ENCODE peak calls at places on chromosomes 12 and 14, in eight cellular contexts. J is mammary epithelial cell, L is OCI-LY7, K is left ventricle myocardium inferior, E is cardiac muscle cell, Y is vagina, T is psoas muscle, X is IMR-90. F is an unnamed sample. For H3K4me1, the result is how much of the 10 kb centered on the place peaks cover.

GRCh38 chr12:121817648-121818043 is 13.8 kb downstream of the SETD1B start:
- DNase-seq in J (no peak), L (no peak), K (no peak), E (no peak), Y (no peak), T (no peak), X (no peak), F (no peak)

GRCh38 chr12:54984602-54985376 is at the start of gene TESPA1:
- DNase-seq in J (no peak), L (peak), K (peak), E (no peak), Y (no peak), T (peak), X (no peak), F (no peak)

GRCh38 chr12:5068126-5068525 is 24.4 kb downstream of the KCNA5 start:
- DNase-seq in J (no peak), L (no peak), K (no peak), E (no peak), Y (no peak), T (no peak), X (no peak), F (no peak)

GRCh38 chr14:31320922-31321779 is 99.2 kb downstream of the HEATR5A start:
- DNase-seq in J (no peak), L (no peak), K (no peak), E (no peak), Y (no peak), T (no peak), X (no peak), F (no peak)

GRCh38 chr12:67137256-67137655 is 131.9 kb upstream of the CAND1 start:
- DNase-seq in J (peak), L (no peak), K (no peak), E (no peak), Y (no peak), T (no peak), X (no peak), F (no peak)

GRCh38 chr12:67111182-67111581 is 158.0 kb upstream of the CAND1 start:
- DNase-seq in J (no peak), L (no peak), K (no peak), E (no peak), Y (no peak), T (no peak), X (no peak), F (no peak)

GRCh38 chr14:75454963-75455546 is 27.2 kb downstream of the JDP2 start:
- DNase-seq in J (peak), L (no peak), K (peak), E (peak), Y (no peak), T (peak), X (peak), F (no peak)

GRCh38 chr12:3992945-3993344 is 119.7 kb upstream of the PARP11 start:
- DNase-seq in J (no peak), L (no peak), K (no peak), E (no peak), Y (no peak), T (no peak), X (no peak), F (no peak)

GRCh38 chr14:74867673-74868072 is 8.3 kb downstream of the PROX2 start:
- DNase-seq in J (no peak), L (no peak), K (no peak), E (peak), Y (peak), T (no peak), X (peak), F (no peak)

GRCh38 chr12:77893918-77894317 is 63.2 kb downstream of the NAV3 start:
- DNase-seq in J (peak), L (no peak), K (no peak), E (peak), Y (no peak), T (no peak), X (peak), F (no peak)

GRCh38 chr14:27528328-27528727 is 930.5 kb upstream of the NOVA1 start:
- DNase-seq in J (no peak), L (no peak), K (no peak), E (peak), Y (no peak), T (no peak), X (no peak), F (no peak)
- TF ChIP-seq CTCF in J (peak), L (peak), K (peak), E (peak), Y (peak), T (no peak), X (no peak), F (peak)

GRCh38 chr14:64714432-64715025 is 10.3 kb downstream of the PLEKHG3 start:
- DNase-seq in J (no peak), L (no peak), K (no peak), E (no peak), Y (no peak), T (no peak), X (no peak), F (peak)

GRCh38 chr14:64713677-64714076 is 9.5 kb downstream of the PLEKHG3 start:
- DNase-seq in J (no peak), L (no peak), K (no peak), E (no peak), Y (no peak), T (no peak), X (no peak), F (no peak)

GRCh38 chr14:64715146-64715627 is 11.0 kb downstream of the PLEKHG3 start:
- DNase-seq in J (no peak), L (no peak), K (no peak), E (no peak), Y (no peak), T (no peak), X (no peak), F (peak)

GRCh38 chr14:64717870-64718269 is 13.6 kb downstream of the PLEKHG3 start:
- DNase-seq in J (peak), L (no peak), K (no peak), E (no peak), Y (no peak), T (peak), X (peak), F (peak)

DNA sequence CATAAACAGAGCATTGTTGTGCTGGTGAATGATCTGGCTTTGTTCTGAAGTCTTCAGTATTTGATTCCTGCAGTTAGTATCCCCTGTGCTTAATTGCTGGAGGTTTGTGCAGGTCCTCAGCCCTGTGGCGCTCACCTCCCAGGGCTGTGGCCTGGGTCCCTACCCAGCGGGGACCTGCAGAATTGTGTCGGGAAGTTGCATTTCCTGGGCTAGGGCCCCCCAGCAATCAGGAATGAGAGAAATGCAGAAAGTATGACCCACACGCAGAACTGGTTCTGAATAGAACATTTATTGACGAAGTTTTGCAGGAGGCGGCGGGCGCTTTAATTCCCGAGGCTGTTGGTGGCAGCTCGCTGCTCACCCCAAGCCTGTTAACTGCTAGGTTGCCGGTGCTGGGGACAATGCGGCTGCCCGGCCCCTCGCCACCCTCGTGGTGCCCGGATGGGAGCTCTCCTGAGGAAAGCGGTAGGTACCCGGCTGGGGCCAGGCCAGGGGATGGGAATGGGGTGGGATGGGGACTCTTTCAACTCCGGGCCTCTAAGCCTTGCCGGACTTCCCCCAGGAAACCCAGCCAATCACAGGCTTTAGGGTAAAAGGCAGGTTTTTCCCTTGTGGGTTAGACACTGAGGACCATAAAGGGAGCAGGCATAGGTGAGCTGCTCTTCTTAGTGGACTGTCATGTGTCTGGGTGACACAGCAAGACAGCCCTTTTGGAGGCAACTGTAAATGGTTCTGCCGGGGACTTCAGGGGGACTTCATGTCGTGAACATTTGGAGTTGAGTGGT is 11.6 kb downstream of the PLEKHG3 start:
- DNase-seq in J (peak), L (no peak), K (no peak), E (no peak), Y (no peak), T (no peak), X (no peak), F (peak)
- H3K27ac ChIP-seq in J (peak), L (no peak), K (peak), E (no peak), Y (peak), T (no peak), X (no peak), F (peak)

DNA sequence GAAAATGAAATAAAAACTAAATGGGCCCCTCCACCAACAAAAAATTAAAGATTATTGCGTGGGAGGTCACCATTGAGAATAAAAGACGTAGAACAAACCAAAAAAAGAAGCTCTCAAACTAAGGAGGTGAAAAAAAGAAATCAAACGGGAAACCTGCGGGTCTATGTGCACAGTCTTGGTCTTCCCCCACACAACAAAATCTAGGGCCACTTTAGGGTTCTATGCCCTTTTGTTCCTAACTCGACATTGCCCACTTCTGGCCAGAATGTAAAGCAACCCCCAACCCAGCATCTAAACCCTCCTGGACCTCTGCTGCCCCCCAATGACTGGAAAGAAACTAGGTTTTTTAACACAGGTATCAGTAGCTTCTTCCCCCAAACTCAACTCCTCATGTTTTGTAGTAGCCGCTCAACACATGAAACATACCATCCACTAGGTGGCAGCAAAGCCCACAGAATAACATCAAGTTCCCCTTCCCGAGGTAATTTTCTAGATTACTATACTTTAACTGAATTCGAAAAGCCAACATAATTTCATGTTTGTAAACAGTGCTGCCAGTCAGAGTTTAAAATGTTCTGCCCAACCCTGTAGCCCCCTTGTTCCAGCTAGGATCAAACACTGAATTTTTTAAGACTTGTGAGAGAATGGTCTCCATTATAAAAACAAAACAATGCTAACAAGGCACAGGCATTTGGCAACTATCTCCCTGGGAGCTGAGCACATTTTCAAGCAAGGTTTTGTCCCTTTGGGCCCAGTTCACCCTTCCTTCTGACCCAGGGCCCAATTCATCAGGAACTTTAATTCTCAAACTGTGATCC is 18.7 kb downstream of the DAD1 start:
- DNase-seq in J (peak), L (peak), K (no peak), E (peak), Y (no peak), T (no peak), X (peak), F (no peak)
- H3K4me1 ChIP-seq in J (under half), L (half or more), K (under half), E (under half), Y (under half), T (under half), X (under half), F (under half)

DNA sequence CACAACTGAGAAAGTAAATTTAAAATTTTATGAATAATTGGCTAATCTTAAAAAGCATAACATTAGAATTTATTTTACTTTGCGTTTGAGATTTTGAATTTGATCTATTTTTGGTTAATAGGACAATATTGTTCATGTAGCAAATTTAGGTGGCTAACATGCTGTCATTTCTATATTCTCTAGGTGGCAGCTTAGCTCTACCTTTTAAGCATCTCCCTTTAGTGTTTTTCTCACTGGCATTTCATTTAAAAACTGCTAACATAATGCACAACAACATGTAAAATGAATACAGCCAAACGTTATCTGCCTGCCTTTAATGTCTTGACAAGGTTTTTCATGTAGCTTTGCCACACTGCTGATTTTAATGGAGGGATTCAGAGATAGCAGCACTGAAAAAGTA is 272.3 kb upstream of the FBXO33 start:
- DNase-seq in J (no peak), L (peak), K (no peak), E (no peak), Y (no peak), T (no peak), X (no peak), F (no peak)
- TF ChIP-seq CTCF in J (no peak), L (peak), K (peak), E (no peak), Y (no peak), T (no peak), X (no peak), F (no peak)

GRCh38 chr14:76904740-76905569 is 78.7 kb downstream of the LRRC74A start:
- DNase-seq in J (peak), L (peak), K (peak), E (peak), Y (no peak), T (peak), X (peak), F (peak)
- H3K27ac ChIP-seq in J (peak), L (no peak), K (peak), E (no peak), Y (peak), T (peak), X (peak), F (peak)